ENCODE peak calls at places on chromosomes 13 and 19, in five cellular contexts. T, A, D, C and V are unnamed samples.

GRCh38 chr13:113129921-113130750 is 7.5 kb downstream of the F10 start:
- DNase-seq in T (no peak), C (no peak), D (peak), A (no peak), V (peak)

GRCh38 chr19:15748239-15748638 is 10.5 kb downstream of the OR10H3 start:
- DNase-seq in C (no peak), T (no peak), D (no peak), A (no peak), V (no peak)

GRCh38 chr19:10566658-10567410 is 1.0 kb upstream of the KRI1 start:
- DNase-seq in A (no peak), D (no peak), C (no peak), T (no peak), V (no peak)

GRCh38 chr13:45909724-45910123 is 58.2 kb upstream of the SIAH3 start:
- DNase-seq in T (no peak), A (no peak), C (no peak), D (no peak), V (no peak)

GRCh38 chr19:45247136-45247535 is 1.9 kb upstream of the EXOC3L2 start:
- DNase-seq in A (no peak), C (no peak), T (no peak), D (no peak), V (no peak)

GRCh38 chr13:43058836-43059235 is 35.5 kb downstream of the DNAJC15 start:
- DNase-seq in T (no peak), A (no peak), C (no peak), D (no peak), V (no peak)

GRCh38 chr19:29843180-29844051 is 31.6 kb downstream of the CCNE1 start:
- DNase-seq in C (peak), T (no peak), D (no peak), A (no peak), V (peak)

GRCh38 chr19:4447327-4448146 is 10.1 kb downstream of the UBXN6 start:
- DNase-seq in C (no peak), D (no peak), T (no peak), A (no peak), V (no peak)

GRCh38 chr19:41245779-41246297 is 18.3 kb upstream of the HNRNPUL1 start:
- DNase-seq in T (no peak), D (no peak), C (no peak), A (no peak), V (no peak)

GRCh38 chr13:23378009-23378632 is 55.4 kb downstream of the SACS start:
- DNase-seq in T (no peak), A (peak), C (no peak), D (peak), V (no peak)

GRCh38 chr13:34971473-34971872 is 29.4 kb downstream of the NBEA start:
- DNase-seq in T (no peak), C (no peak), D (no peak), A (no peak), V (no peak)

GRCh38 chr13:50512602-50513527 is 330.6 kb downstream of the DLEU7 start:
- DNase-seq in C (peak), T (peak), A (no peak), D (peak), V (peak)

GRCh38 chr19:16456652-16457194 is 15.0 kb downstream of the EPS15L1 start:
- DNase-seq in A (no peak), T (no peak), C (no peak), D (no peak), V (no peak)

GRCh38 chr13:99467764-99468163 is 33.5 kb upstream of the TM9SF2 start:
- DNase-seq in A (peak), C (no peak), T (no peak), D (peak), V (no peak)

GRCh38 chr19:33402421-33403220 is 29.1 kb downstream of the CEBPG start:
- DNase-seq in T (no peak), D (no peak), A (no peak), C (no peak), V (no peak)

GRCh38 chr13:30569901-30570576 is 47.7 kb upstream of the USPL1 start:
- DNase-seq in D (peak), T (peak), C (no peak), A (peak), V (peak)

GRCh38 chr19:34244611-34245299 is 9.6 kb upstream of the GARRE1 start:
- DNase-seq in D (peak), C (no peak), A (no peak), T (no peak), V (no peak)

GRCh38 chr19:52566588-52566987 is 3.5 kb upstream of the ZNF701 start:
- DNase-seq in C (no peak), D (peak), A (no peak), T (no peak), V (no peak)

GRCh38 chr13:51980918-51981317 is 30.3 kb downstream of the ATP7B start:
- DNase-seq in T (no peak), C (no peak), D (no peak), A (no peak), V (no peak)